ENCODE peak calls at places on chromosomes 3 and 15, in four cellular contexts. X is heart left ventricle, G is brain microvascular endothelial cell, O is dorsolateral prefrontal cortex. C is an unnamed sample.
A peak's percentile ranks its signal among the peaks of the same experiment; 100 is the strongest.

GRCh38 chr3:14204605-14205284 is 26.1 kb downstream of the LSM3 start:
- DNase-seq in O (no peak), G (peak; percentile 66), X (peak; percentile 53), C (no peak)

GRCh38 chr15:96838088-96838487 is 507.6 kb downstream of the NR2F2 start:
- DNase-seq in O (no peak), G (peak; percentile 90), X (no peak), C (no peak)

GRCh38 chr15:85716261-85716660 is 78.5 kb downstream of the KLHL25 start:
- DNase-seq in O (no peak), G (no peak), X (peak; percentile 54), C (no peak)

GRCh38 chr15:71107501-71107815 is 7.8 kb upstream of the THSD4 start:
- DNase-seq in X (no peak), O (no peak), G (no peak), C (no peak)

GRCh38 chr3:165343185-165343584 is 147.0 kb upstream of the SLITRK3 start:
- DNase-seq in O (no peak), G (no peak), X (no peak), C (no peak)

GRCh38 chr3:50151728-50152127 is 3.4 kb upstream of the SEMA3F start:
- DNase-seq in X (no peak), G (no peak), O (no peak), C (no peak)

GRCh38 chr3:143266512-143266911 is 146.9 kb downstream of the CHST2 start:
- DNase-seq in G (no peak), X (no peak), O (no peak), C (no peak)

GRCh38 chr3:38490288-38490860 is 5.8 kb upstream of the EXOG start:
- DNase-seq in X (no peak), O (no peak), G (no peak), C (no peak)

GRCh38 chr3:151016421-151016820 is 43.9 kb upstream of the CLRN1 start:
- DNase-seq in O (no peak), X (no peak), G (no peak), C (no peak)

GRCh38 chr3:119294402-119294888 is 262 bp downstream of the ARHGAP31 start:
- DNase-seq in O (no peak), G (no peak), X (peak; percentile 63), C (peak; percentile 94)

GRCh38 chr3:195914648-195915473 is 6.5 kb upstream of the TNK2 start:
- DNase-seq in X (peak; percentile 88), G (peak; percentile 97), O (peak; percentile 95), C (peak; percentile 97)

GRCh38 chr15:61916104-61916503 is 144.1 kb downstream of the VPS13C start:
- DNase-seq in G (no peak), O (no peak), X (peak; percentile 19), C (no peak)

GRCh38 chr3:139477710-139478640 is 1.7 kb upstream of the RBP2 start:
- DNase-seq in X (no peak), O (no peak), G (no peak), C (no peak)
- H3K27ac ChIP-seq in X (no peak overlapping the region), O (no peak overlapping the region), G (no peak overlapping the region), C (no peak overlapping the region)

GRCh38 chr15:39835550-39835949 is 52.9 kb upstream of the FSIP1 start:
- DNase-seq in G (no peak), X (no peak), O (no peak), C (no peak)
- H3K27ac ChIP-seq in G (no peak overlapping the region), X (no peak overlapping the region), O (no peak overlapping the region), C (no peak overlapping the region)

GRCh38 chr15:57562220-57562769 is 29.4 kb upstream of the MYZAP start:
- DNase-seq in O (no peak), X (peak; percentile 68), G (no peak), C (no peak)
- H3K27ac ChIP-seq in O (no peak overlapping the region), X (peak overlapping the region; percentile 76), G (no peak overlapping the region), C (peak overlapping the region; percentile 63)

DNA sequence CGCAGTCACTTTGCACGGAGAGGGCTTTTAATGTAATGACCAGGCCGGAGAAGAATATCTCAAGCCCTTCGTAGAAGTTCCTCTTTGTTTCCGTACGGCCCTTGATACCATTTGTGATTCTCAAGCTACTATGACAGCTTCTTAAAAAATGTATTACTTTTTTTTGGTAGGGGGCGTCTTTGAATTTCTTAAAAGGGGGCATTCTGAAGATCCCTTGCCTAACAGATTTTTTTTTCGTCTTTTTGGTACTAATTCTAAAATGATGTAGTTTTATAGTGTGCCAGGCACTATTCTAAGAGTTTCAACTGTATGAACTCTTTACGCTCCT is 614.0 kb downstream of the MCTP2 start:
- DNase-seq in X (no peak), G (no peak), O (no peak), C (no peak)
- H3K27ac ChIP-seq in X (peak overlapping the region; percentile 62), G (no peak overlapping the region), O (no peak overlapping the region), C (peak overlapping the region; percentile 54)

GRCh38 chr15:65731926-65732325 is 60.2 kb downstream of the DENND4A start:
- DNase-seq in O (no peak), X (no peak), G (no peak), C (no peak)
- H3K27ac ChIP-seq in O (no peak overlapping the region), X (no peak overlapping the region), G (no peak overlapping the region), C (no peak overlapping the region)

GRCh38 chr3:186964071-186964470 is 33.7 kb downstream of the ST6GAL1 start:
- DNase-seq in G (no peak), O (no peak), X (no peak), C (no peak)

GRCh38 chr3:186964629-186965028 is 34.3 kb downstream of the ST6GAL1 start:
- DNase-seq in O (no peak), X (no peak), G (no peak), C (no peak)

GRCh38 chr3:186960327-186960726 is 30.0 kb downstream of the ST6GAL1 start:
- DNase-seq in G (no peak), X (no peak), O (no peak), C (no peak)

GRCh38 chr3:186963636-186964035 is 33.3 kb downstream of the ST6GAL1 start:
- DNase-seq in X (no peak), G (no peak), O (no peak), C (no peak)

DNA sequence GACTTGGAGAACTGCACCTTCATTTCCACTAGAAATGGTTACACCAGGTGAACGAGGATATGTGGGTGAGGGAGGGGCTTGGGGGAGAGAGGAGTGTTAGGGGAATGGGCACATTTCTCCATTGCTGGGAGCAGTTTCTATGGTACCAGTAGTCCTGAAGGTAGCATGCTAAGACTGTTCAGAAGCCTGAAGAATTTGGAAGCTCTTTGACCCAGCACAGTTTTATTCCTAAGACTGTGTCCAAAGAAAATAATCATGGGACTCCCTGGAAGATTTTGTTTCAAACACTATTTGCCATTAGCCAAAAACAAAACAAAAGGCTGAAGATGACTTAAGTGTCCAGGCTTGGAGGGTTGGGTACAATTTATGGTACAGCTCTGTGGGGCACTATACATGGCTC is 32.1 kb downstream of the ST6GAL1 start:
- DNase-seq in X (no peak), O (no peak), G (no peak), C (no peak)
- H3K27ac ChIP-seq in X (no peak overlapping the region), O (no peak overlapping the region), G (no peak overlapping the region), C (no peak overlapping the region)

DNA sequence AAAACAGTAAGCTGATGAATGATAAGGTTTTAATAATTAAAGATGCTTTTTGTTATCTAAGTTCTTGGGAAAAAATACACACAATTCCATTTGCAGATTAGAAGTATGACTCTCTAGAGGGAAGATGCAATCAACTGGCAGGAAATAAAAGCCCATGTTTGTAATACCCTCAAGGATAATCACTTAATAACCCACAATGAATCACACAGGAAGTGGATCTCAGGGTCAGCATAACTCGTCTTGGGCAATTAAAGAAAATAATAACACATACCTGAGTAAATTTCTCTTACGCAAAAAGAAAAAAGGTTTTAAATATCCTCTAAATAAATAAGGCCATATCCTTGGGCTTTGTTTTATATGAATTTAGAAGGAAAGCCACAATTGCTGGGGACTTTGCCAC is 9.4 kb upstream of the EID1 start:
- DNase-seq in X (no peak), O (no peak), G (peak; percentile 56), C (no peak)
- H3K27ac ChIP-seq in X (no peak overlapping the region), O (no peak overlapping the region), G (peak overlapping the region; percentile 37), C (no peak overlapping the region)

GRCh38 chr15:67828969-67829646 is 3.8 kb downstream of the SKOR1 start:
- DNase-seq in X (no peak), O (no peak), G (no peak), C (peak; percentile 52)
- H3K27ac ChIP-seq in X (no peak overlapping the region), O (no peak overlapping the region), G (no peak overlapping the region), C (no peak overlapping the region)

C was measured in spleen.